ENCODE peak calls at places on chromosome 15, in four cellular contexts. N, B, D and I are unnamed samples.

GRCh38 chr15:34855397-34855796 is 60.0 kb upstream of the ACTC1 start:
- DNase-seq in B (no peak), N (no peak), D (peak), I (no peak)

GRCh38 chr15:66864871-66865281 is 162.8 kb downstream of the SMAD6 start:
- DNase-seq in D (no peak), B (no peak), N (no peak), I (no peak)

GRCh38 chr15:90075420-90076289 is 26.6 kb downstream of the IDH2 start:
- DNase-seq in N (no peak), D (no peak), B (peak), I (no peak)

GRCh38 chr15:93035953-93036810 is 52.8 kb downstream of the RGMA start:
- DNase-seq in B (peak), N (peak), D (no peak), I (no peak)

GRCh38 chr15:74409225-74409624 is 24.5 kb downstream of the SEMA7A start:
- DNase-seq in N (no peak), B (no peak), D (no peak), I (no peak)

GRCh38 chr15:62524848-62525247 is 359.8 kb upstream of the C2CD4B start:
- DNase-seq in N (no peak), D (no peak), B (no peak), I (no peak)

GRCh38 chr15:49082960-49083359 is 36.7 kb upstream of the SECISBP2L start:
- DNase-seq in B (no peak), D (no peak), N (no peak), I (no peak)

GRCh38 chr15:66628976-66629723 is 63.4 kb upstream of the LCTL start:
- DNase-seq in D (no peak), B (no peak), N (no peak), I (no peak)

GRCh38 chr15:98964461-98965454 is 42.8 kb downstream of the PGPEP1L start:
- DNase-seq in B (no peak), D (no peak), N (no peak), I (no peak)

GRCh38 chr15:101100118-101100517 is 151.7 kb downstream of the CHSY1 start:
- DNase-seq in B (no peak), N (no peak), D (no peak), I (no peak)

GRCh38 chr15:52797625-52798501 is 7.7 kb upstream of the ONECUT1 start:
- DNase-seq in D (no peak), B (no peak), N (no peak), I (no peak)

GRCh38 chr15:25171111-25171811 is 216.5 kb downstream of the SNRPN start:
- DNase-seq in B (no peak), D (no peak), N (no peak), I (no peak)

GRCh38 chr15:45150481-45150880 is 20.7 kb downstream of the DUOX1 start:
- DNase-seq in B (no peak), N (no peak), D (no peak), I (no peak)

GRCh38 chr15:83158393-83158792 is 49.2 kb downstream of the HDGFL3 start:
- DNase-seq in N (no peak), D (no peak), B (no peak), I (no peak)